ENCODE peak calls at places on chromosomes 5 and 9, in nine cellular contexts. N is heart right ventricle; R is activated T-helper 1 cell treated with Interleukin-2 at 50 U/mL for 16 hours; E is OCI-M1; Y is brain microvascular endothelial cell; X is HEK293T; P is mammary epithelial cell; C is HS-27A; Q is stimulated activated CD4-positive, alpha-beta T cell treated with anti-CD3 and anti-CD28 coated beads, Interleukin-15, amount 100 ng/mL, for 24 hours. U is an unnamed sample.

GRCh38 chr9:25677301-25678146 is 720 bp downstream of the TUSC1 start:
- DNase-seq in N (peak), R (no peak), E (peak), Y (peak), X (peak), P (peak), C (peak), Q (peak), U (peak)

GRCh38 chr5:88145603-88146467 is 122.8 kb downstream of the TMEM161B start:
- DNase-seq in N (no peak), R (no peak), E (no peak), Y (no peak), X (no peak), P (no peak), C (no peak), Q (peak), U (no peak)

GRCh38 chr5:155883966-155884555 is 442.9 kb upstream of the SGCD start:
- DNase-seq in N (no peak), R (no peak), E (no peak), Y (no peak), X (no peak), P (no peak), C (no peak), Q (no peak), U (no peak)

GRCh38 chr9:80218336-80218735 is 646.6 kb downstream of the TLE4 start:
- DNase-seq in N (no peak), R (no peak), E (no peak), Y (no peak), X (no peak), P (no peak), C (no peak), Q (no peak), U (no peak)

GRCh38 chr5:135662104-135662503 is 83.3 kb upstream of the CXCL14 start:
- DNase-seq in N (no peak), R (no peak), E (no peak), Y (no peak), X (peak), P (no peak), C (no peak), Q (no peak), U (no peak)

GRCh38 chr9:87109182-87109581 is 161.9 kb upstream of the GAS1 start:
- DNase-seq in N (no peak), R (no peak), E (no peak), Y (peak), X (no peak), P (peak), C (peak), Q (no peak), U (no peak)

GRCh38 chr5:157563373-157564148 is 12.0 kb downstream of the ADAM19 start:
- DNase-seq in N (peak), R (no peak), E (no peak), Y (peak), X (no peak), P (no peak), C (peak), Q (no peak), U (no peak)

GRCh38 chr5:157366741-157367684 is 93.0 kb upstream of the NIPAL4 start:
- DNase-seq in N (no peak), R (no peak), E (peak), Y (peak), X (peak), P (no peak), C (no peak), Q (no peak), U (no peak)

GRCh38 chr5:133292300-133292699 is 240.5 kb downstream of the HSPA4 start:
- DNase-seq in N (no peak), R (no peak), E (no peak), Y (no peak), X (no peak), P (peak), C (no peak), Q (no peak), U (no peak)

GRCh38 chr5:64331597-64332277 is 166.1 kb downstream of the RNF180 start:
- DNase-seq in N (peak), R (no peak), E (no peak), Y (no peak), X (no peak), P (no peak), C (no peak), Q (no peak), U (no peak)

GRCh38 chr9:37903581-37903830 is 421 bp downstream of the SLC25A51 start:
- DNase-seq in N (peak), R (no peak), E (peak), Y (peak), X (no peak), P (no peak), C (no peak), Q (no peak), U (no peak)

GRCh38 chr5:126970517-126971017 is 59.8 kb downstream of the MARCHF3 start:
- DNase-seq in N (no peak), R (no peak), E (peak), Y (peak), X (no peak), P (no peak), C (peak), Q (no peak), U (peak)

GRCh38 chr5:102450313-102450990 is 48.3 kb downstream of the SLCO6A1 start:
- DNase-seq in N (no peak), R (no peak), E (peak), Y (peak), X (no peak), P (peak), C (no peak), Q (no peak), U (no peak)

GRCh38 chr5:169548315-169548714 is 35.3 kb upstream of the SPDL1 start:
- DNase-seq in N (no peak), R (no peak), E (peak), Y (peak), X (peak), P (peak), C (no peak), Q (no peak), U (no peak)

GRCh38 chr5:541148-541887 is 17.1 kb upstream of the SLC9A3 start:
- DNase-seq in N (peak), R (no peak), E (no peak), Y (no peak), X (no peak), P (no peak), C (no peak), Q (no peak), U (no peak)

GRCh38 chr5:102561894-102562760 is 63.3 kb upstream of the SLCO6A1 start:
- DNase-seq in N (peak), R (no peak), E (peak), Y (peak), X (peak), P (peak), C (no peak), Q (peak), U (no peak)

GRCh38 chr5:149404746-149405549 is 25.9 kb upstream of the IL17B start:
- DNase-seq in N (no peak), R (no peak), E (no peak), Y (peak), X (no peak), P (peak), C (peak), Q (no peak), U (peak)

GRCh38 chr5:58460727-58461286 is 921 bp upstream of the PLK2 start:
- DNase-seq in N (peak), R (peak), E (peak), Y (peak), X (peak), P (peak), C (peak), Q (peak), U (peak)

GRCh38 chr9:130018260-130018659 is 24.7 kb downstream of the FNBP1 start:
- DNase-seq in N (no peak), R (no peak), E (no peak), Y (no peak), X (no peak), P (no peak), C (no peak), Q (no peak), U (no peak)

GRCh38 chr5:170572453-170572852 is 68.6 kb downstream of the KCNIP1 start:
- DNase-seq in N (no peak), R (no peak), E (no peak), Y (no peak), X (no peak), P (peak), C (no peak), Q (peak), U (peak)

GRCh38 chr9:130042406-130042930 is 521 bp downstream of the FNBP1 start:
- DNase-seq in N (peak), R (no peak), E (no peak), Y (no peak), X (peak), P (no peak), C (no peak), Q (peak), U (no peak)

GRCh38 chr5:89191374-89191773 is 308.4 kb upstream of the MEF2C start:
- DNase-seq in N (no peak), R (no peak), E (no peak), Y (no peak), X (no peak), P (no peak), C (no peak), Q (no peak), U (no peak)

GRCh38 chr5:128334010-128334716 is 203.9 kb downstream of the FBN2 start:
- DNase-seq in N (no peak), R (no peak), E (no peak), Y (no peak), X (no peak), P (no peak), C (no peak), Q (no peak), U (no peak)

GRCh38 chr5:74251106-74252032 is 389.2 kb downstream of the ENC1 start:
- DNase-seq in N (no peak), R (no peak), E (peak), Y (peak), X (no peak), P (peak), C (no peak), Q (no peak), U (peak)

GRCh38 chr9:120668399-120668798 is 45.9 kb downstream of the MEGF9 start:
- DNase-seq in N (no peak), R (no peak), E (no peak), Y (no peak), X (no peak), P (no peak), C (no peak), Q (no peak), U (no peak)

GRCh38 chr9:120538339-120538738 is 41.6 kb downstream of the CDK5RAP2 start:
- DNase-seq in N (no peak), R (no peak), E (no peak), Y (peak), X (no peak), P (no peak), C (no peak), Q (no peak), U (no peak)

GRCh38 chr9:70602364-70603019 is 188.0 kb upstream of the KLF9 start:
- DNase-seq in N (no peak), R (peak), E (peak), Y (peak), X (peak), P (peak), C (no peak), Q (peak), U (peak)

GRCh38 chr9:113589407-113589806 is 125.9 kb downstream of the RGS3 start:
- DNase-seq in N (peak), R (no peak), E (no peak), Y (no peak), X (no peak), P (no peak), C (no peak), Q (no peak), U (no peak)

GRCh38 chr9:78386746-78387145 is 89.8 kb downstream of the PSAT1 start:
- DNase-seq in N (no peak), R (no peak), E (peak), Y (peak), X (no peak), P (no peak), C (no peak), Q (no peak), U (no peak)

U was measured in HS-5.